ENCODE peak calls at places on chromosome 21, in four cellular contexts. L is fibroblast of lung, M is fibroblast of pulmonary artery, I is neural crest cell. A is an unnamed sample.

GRCh38 chr21:43994085-43994484 is 18.0 kb upstream of the TRAPPC10 start:
- DNase-seq in I (no peak), M (no peak), L (no peak), A (no peak)

GRCh38 chr21:33028271-33028670 is 2.5 kb downstream of the OLIG2 start:
- DNase-seq in L (no peak), M (no peak), I (no peak), A (no peak)

GRCh38 chr21:32371913-32372314 is 20.9 kb downstream of the URB1 start:
- DNase-seq in L (peak; percentile 64), I (no peak), M (peak; percentile 93), A (peak; percentile 83)

GRCh38 chr21:26840912-26841311 is 4.3 kb downstream of the ADAMTS1 start:
- DNase-seq in L (peak; percentile 76), M (peak; percentile 87), I (no peak), A (peak; percentile 80)

GRCh38 chr21:31870472-31870871 is 2.3 kb upstream of the HUNK start:
- DNase-seq in L (no peak), M (no peak), I (no peak), A (no peak)

GRCh38 chr21:43338951-43339350 is 88.0 kb downstream of the SIK1 start:
- DNase-seq in M (peak; percentile 41), L (no peak), I (no peak), A (no peak)

GRCh38 chr21:19993186-19993711 is 1005.0 kb upstream of the NCAM2 start:
- DNase-seq in I (no peak), M (no peak), L (no peak), A (no peak)

GRCh38 chr21:31351973-31352372 is 7.9 kb upstream of the TIAM1 start:
- DNase-seq in L (no peak), M (no peak), I (no peak), A (no peak)

GRCh38 chr21:17279663-17280062 is 233.2 kb upstream of the CXADR start:
- DNase-seq in M (no peak), I (no peak), L (no peak), A (no peak)

GRCh38 chr21:29334717-29335428 is 36.2 kb downstream of the BACH1 start:
- DNase-seq in L (peak; percentile 94), I (no peak), M (peak; percentile 69), A (peak; percentile 92)

GRCh38 chr21:28737671-28738279 is 254.9 kb downstream of the LTN1 start:
- DNase-seq in I (no peak), L (peak; percentile 39), M (peak; percentile 62), A (peak; percentile 35)

GRCh38 chr21:16644690-16645089 is 868.2 kb upstream of the CXADR start:
- DNase-seq in M (peak; percentile 35), I (no peak), L (peak; percentile 44), A (no peak)

GRCh38 chr21:44482581-44483287 is 27.4 kb downstream of the LRRC3 start:
- DNase-seq in L (no peak), I (no peak), M (no peak), A (no peak)

GRCh38 chr21:18877932-18878331 is 474.3 kb upstream of the TMPRSS15 start:
- DNase-seq in I (no peak), M (no peak), L (no peak), A (no peak)

GRCh38 chr21:29323189-29323588 is 24.5 kb downstream of the BACH1 start:
- DNase-seq in L (no peak), M (no peak), I (no peak), A (no peak)

GRCh38 chr21:28272272-28272992 is 720.2 kb downstream of the LTN1 start:
- DNase-seq in I (no peak), M (peak; percentile 29), L (no peak), A (peak; percentile 28)

GRCh38 chr21:26966978-26967913 is at the start of gene ADAMTS5:
- DNase-seq in M (peak; percentile 64), I (peak; percentile 37), L (peak; percentile 55), A (peak; percentile 66)

GRCh38 chr21:31644648-31645047 is 14.8 kb upstream of the SOD1 start:
- DNase-seq in L (no peak), I (no peak), M (peak; percentile 50), A (no peak)

GRCh38 chr21:43719748-43720538 is 1.0 kb downstream of the PDXK start:
- DNase-seq in L (no peak), M (no peak), I (no peak), A (no peak)

GRCh38 chr21:24514081-24514733 is 1093.1 kb downstream of the MRPL39 start:
- DNase-seq in M (peak; percentile 4), I (no peak), L (no peak), A (peak; percentile 9)
- TF ChIP-seq CTCF in M (peak; percentile 36), I (peak; percentile 60), L (no peak), A (peak; percentile 53)

GRCh38 chr21:36641886-36642285 is 57.0 kb upstream of the SIM2 start:
- DNase-seq in L (no peak), I (no peak), M (no peak), A (no peak)

GRCh38 chr21:36642777-36643176 is 56.1 kb upstream of the SIM2 start:
- DNase-seq in I (no peak), M (no peak), L (no peak), A (no peak)

GRCh38 chr21:36639769-36640168 is 59.1 kb upstream of the SIM2 start:
- DNase-seq in L (no peak), M (no peak), I (no peak), A (no peak)

GRCh38 chr21:36641346-36641745 is 57.6 kb upstream of the SIM2 start:
- DNase-seq in M (no peak), L (no peak), I (no peak), A (no peak)

GRCh38 chr21:36640260-36641244 is 58.4 kb upstream of the SIM2 start:
- DNase-seq in L (peak; percentile 11), M (no peak), I (no peak), A (no peak)
- TF ChIP-seq CTCF in L (no peak), M (no peak), I (no peak), A (no peak)

DNA sequence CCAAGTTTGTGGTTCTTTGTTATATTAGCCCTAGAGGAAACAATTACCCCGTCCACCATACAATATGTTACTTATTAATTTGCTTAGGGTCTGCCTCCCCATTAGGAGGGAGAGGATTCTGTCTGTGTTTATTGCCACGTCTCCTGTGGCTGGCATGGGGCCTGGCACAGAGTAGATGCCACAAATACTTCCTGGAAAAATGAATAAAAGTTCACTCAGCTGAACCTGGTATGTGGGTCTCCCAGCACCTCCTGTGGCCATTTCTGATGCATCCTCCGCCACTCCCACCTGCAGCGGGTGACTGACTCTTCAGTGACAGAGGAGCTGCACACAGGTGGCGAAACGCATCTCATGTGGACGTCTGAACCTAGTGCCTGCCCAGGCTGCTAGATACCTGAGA is 112.7 kb downstream of the CLIC6 start:
- DNase-seq in I (no peak), L (no peak), M (no peak), A (no peak)
- TF ChIP-seq CTCF in I (no peak), L (no peak), M (no peak), A (no peak)

GRCh38 chr21:39316729-39317128 is 3.3 kb upstream of the BRWD1 start:
- DNase-seq in L (no peak), M (no peak), I (no peak), A (no peak)
- TF ChIP-seq CTCF in L (no peak), M (no peak), I (no peak), A (no peak)

DNA sequence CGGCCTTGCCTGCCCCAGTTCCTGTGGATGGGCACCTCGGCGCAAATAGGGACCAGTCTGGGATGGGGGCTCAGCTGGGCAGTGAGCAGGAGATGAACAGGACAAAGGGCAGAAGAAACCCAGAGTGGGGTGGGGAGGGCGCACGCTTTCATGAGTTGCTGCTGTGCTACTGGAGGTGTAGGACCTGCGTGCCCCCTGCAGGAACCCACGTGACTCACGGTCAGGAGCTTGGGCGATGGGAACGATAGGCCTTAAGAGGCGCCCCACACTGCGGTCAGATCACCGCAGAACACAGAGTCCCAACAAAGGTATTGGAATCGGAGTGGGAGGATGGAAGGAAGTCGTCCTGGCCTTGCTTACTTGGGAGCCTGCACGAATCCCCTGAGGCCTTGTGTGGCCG is 17.2 kb downstream of the PRDM15 start:
- DNase-seq in M (no peak), L (no peak), I (no peak), A (no peak)
- TF ChIP-seq CTCF in M (no peak), L (no peak), I (no peak), A (no peak)

DNA sequence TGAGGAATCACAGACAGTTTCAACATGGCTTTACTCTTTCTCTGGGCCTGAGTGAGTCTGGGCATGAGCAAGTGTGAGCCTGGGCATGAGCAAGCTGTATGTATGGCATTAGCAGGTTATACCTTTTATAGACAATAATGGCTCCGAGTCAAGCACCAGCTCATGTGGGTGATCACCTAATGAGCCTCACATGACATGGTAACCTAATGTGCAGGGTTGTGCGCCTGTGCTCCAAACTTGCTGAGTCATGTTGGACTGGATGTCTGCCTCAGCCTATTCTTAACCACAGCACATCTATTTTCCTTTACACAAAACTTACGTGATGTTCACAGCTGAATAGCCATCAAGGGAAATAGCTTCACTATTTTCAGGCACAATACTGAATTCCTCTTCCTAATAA is 236.2 kb upstream of the NRIP1 start:
- DNase-seq in M (no peak), L (peak; percentile 78), I (no peak), A (peak; percentile 54)
- TF ChIP-seq CTCF in M (no peak), L (no peak), I (no peak), A (no peak)

GRCh38 chr21:42256316-42256715 is 37.4 kb downstream of the ABCG1 start:
- DNase-seq in I (no peak), M (no peak), L (no peak), A (no peak)

GRCh38 chr21:42254631-42255030 is 35.7 kb downstream of the ABCG1 start:
- DNase-seq in I (no peak), M (no peak), L (no peak), A (no peak)

GRCh38 chr21:42257091-42257760 is 38.3 kb downstream of the ABCG1 start:
- DNase-seq in M (peak; percentile 67), L (no peak), I (no peak), A (no peak)

GRCh38 chr21:42255038-42255601 is 36.2 kb downstream of the ABCG1 start:
- DNase-seq in L (no peak), M (no peak), I (no peak), A (no peak)

DNA sequence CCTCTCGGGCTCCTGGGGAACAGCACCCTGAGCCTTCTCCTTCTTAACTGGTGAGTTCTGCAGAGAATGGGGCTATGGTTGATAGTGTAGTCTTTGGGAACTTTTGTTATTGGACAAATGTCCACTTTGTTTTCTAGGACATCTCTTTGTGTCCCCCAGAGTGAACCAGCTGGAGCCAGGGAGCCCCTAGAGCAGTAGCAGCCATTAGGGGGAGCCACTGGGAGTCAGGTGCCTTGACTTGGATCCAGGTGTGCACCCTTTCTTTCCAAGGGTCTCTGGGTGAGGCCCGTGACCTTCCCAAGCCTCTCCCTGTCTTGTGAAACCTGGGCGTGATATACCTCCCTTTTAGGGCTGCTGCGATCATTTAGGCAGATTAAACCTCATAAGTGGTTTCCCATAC is 36.9 kb downstream of the ABCG1 start:
- DNase-seq in M (no peak), I (no peak), L (no peak), A (no peak)
- TF ChIP-seq CTCF in M (no peak), I (no peak), L (no peak), A (peak; percentile 13)

DNA sequence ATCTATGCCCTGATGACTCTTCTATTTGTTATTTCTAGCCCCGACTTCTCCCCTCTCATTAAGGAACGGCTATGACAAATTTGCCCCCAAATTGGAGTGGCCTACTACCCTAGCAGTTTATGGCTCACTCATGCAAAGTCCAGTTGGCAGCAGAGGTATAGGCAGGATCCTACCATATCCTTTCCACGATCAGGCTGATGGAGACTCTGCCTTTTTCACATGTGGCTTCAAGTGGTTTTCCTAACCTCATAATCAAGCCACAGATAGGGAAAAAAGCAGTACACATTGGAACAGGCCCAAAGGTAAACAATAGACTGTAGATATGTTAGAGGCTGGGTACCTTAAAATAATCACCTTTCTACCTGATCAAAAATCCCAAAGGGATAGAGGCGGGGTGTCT is 292.5 kb downstream of the NCAM2 start:
- DNase-seq in L (no peak), M (no peak), I (no peak), A (no peak)
- TF ChIP-seq CTCF in L (no peak), M (no peak), I (no peak), A (no peak)

GRCh38 chr21:45695086-45695485 is 51.6 kb downstream of the PCBP3 start:
- DNase-seq in M (no peak), L (no peak), I (no peak), A (no peak)
- TF ChIP-seq CTCF in M (peak; percentile 6), L (no peak), I (peak; percentile 27), A (peak; percentile 10)